ENCODE peak calls at places on chromosomes 11 and 22, in seven cellular contexts. B is IMR-90, X is neuronal stem cell, V is mesenchymal stem cell, Y is H1, W is H9, E is mesendoderm. D is an unnamed sample.

GRCh38 chr22:33576205-33576604 is 344.1 kb downstream of the LARGE1 start:
- DNase-seq in B (no peak), X (no peak), V (no peak), Y (no peak), W (no peak), E (no peak), D (no peak)

GRCh38 chr22:43060213-43060612 is 29.0 kb downstream of the TTLL1 start:
- DNase-seq in B (no peak), X (peak), V (peak), Y (peak), W (peak), E (peak), D (peak)

GRCh38 chr11:113082501-113082900 is 121.3 kb downstream of the NCAM1 start:
- DNase-seq in B (no peak), X (no peak), V (no peak), Y (no peak), W (no peak), E (no peak), D (no peak)

GRCh38 chr22:38401336-38402084 is 53.5 kb downstream of the KCNJ4 start:
- DNase-seq in B (no peak), X (no peak), V (no peak), Y (no peak), W (peak), E (no peak), D (no peak)

GRCh38 chr11:18615628-18616392 is 16.2 kb downstream of the MISFA start:
- DNase-seq in B (peak), X (no peak), V (no peak), Y (no peak), W (no peak), E (no peak), D (peak)

GRCh38 chr11:78927511-78927910 is 352.8 kb upstream of the NARS2 start:
- DNase-seq in B (no peak), X (no peak), V (no peak), Y (no peak), W (no peak), E (no peak), D (no peak)

GRCh38 chr22:50486561-50487289 is at the start of gene MIOX:
- DNase-seq in B (no peak), X (no peak), V (no peak), Y (no peak), W (no peak), E (no peak), D (peak)

GRCh38 chr22:37095113-37095512 is 14.4 kb downstream of the TMPRSS6 start:
- DNase-seq in B (no peak), X (no peak), V (no peak), Y (no peak), W (no peak), E (no peak), D (no peak)

GRCh38 chr11:44607324-44607962 is 42.0 kb downstream of the CD82 start:
- DNase-seq in B (peak), X (no peak), V (peak), Y (no peak), W (no peak), E (no peak), D (no peak)

GRCh38 chr11:7252683-7253213 is 1.0 kb downstream of the SYT9 start:
- DNase-seq in B (no peak), X (peak), V (no peak), Y (no peak), W (no peak), E (no peak), D (no peak)

GRCh38 chr11:75565221-75565814 is 3.3 kb downstream of the SERPINH1 start:
- DNase-seq in B (peak), X (no peak), V (peak), Y (no peak), W (peak), E (peak), D (peak)

DNA sequence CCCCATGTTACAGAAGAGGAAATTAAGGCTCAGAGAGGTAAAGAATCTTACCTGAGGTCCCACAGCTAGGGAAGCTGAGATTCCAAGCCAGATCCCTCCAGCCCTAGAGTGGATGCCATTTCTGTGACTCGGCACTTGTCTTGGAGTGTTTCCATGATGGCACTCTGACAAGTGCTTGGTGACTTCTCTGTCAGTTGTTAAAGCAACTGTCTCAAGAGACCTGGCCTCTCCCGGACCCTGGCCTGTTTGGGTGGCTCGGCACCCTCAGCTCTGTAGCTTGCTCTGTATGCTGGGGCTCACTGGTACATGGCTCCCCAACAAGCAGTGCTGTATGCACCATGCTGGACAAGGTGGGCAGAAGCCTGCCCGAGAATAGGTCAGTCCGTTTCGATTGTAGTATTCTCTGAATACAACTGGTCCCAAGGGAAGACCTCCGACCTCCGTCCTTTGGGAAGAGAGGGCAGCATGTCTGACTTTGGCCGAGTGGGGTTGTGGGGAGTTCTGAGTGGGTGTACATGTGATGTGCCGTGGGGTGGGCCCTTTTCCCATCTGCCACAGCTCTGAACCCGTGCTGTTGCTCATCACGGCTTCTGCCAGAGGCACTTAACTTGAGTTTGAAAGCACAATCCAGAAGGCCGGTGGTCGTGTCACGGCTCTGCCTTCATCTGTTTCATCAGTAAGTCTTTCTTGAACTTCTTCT is 12.4 kb downstream of the ACO2 start:
- DNase-seq in B (peak), X (no peak), V (no peak), Y (no peak), W (no peak), E (peak), D (peak)
- H2AK5ac ChIP-seq in B (no peak), X (peak), V (no peak), Y (peak), W (no peak), E (no peak), D (no peak)

DNA sequence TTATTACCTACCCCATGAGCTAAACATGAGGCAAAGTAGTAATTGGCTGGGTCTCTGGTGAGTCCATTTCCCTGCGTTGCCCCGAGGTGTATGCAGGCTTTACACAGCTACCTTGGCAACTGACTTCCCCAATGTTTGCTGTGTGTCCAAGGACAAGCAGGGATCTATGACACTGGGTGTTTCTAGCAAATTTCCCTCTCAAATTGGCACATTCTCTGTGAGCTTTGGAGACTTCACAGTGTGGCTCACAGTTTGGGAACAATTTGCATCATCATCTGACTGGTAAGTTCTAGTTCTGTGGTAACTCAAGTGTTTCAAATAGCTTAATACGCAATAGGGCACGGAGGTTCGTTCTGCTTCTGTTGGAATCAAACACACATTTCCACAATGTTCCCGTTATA is 12.5 kb downstream of the NNMT start:
- DNase-seq in B (no peak), X (no peak), V (peak), Y (no peak), W (no peak), E (no peak), D (no peak)
- H3K4ac ChIP-seq in B (no peak), X (no peak), V (no peak), Y (no peak), W (no peak), E (no peak), D (no peak)

GRCh38 chr11:36596880-36597279 is 1.2 kb downstream of the RAG2 start:
- DNase-seq in B (no peak), X (no peak), V (no peak), Y (no peak), W (no peak), E (no peak), D (no peak)
- H2BK5ac ChIP-seq in B (no peak), X (no peak), V (no peak), Y (no peak), W (no peak), E (no peak), D (no peak)

GRCh38 chr11:38095268-38095667 is 1497.2 kb upstream of the RAG2 start:
- DNase-seq in B (no peak), X (no peak), V (no peak), Y (no peak), W (no peak), E (no peak), D (no peak)

GRCh38 chr11:38089728-38090127 is 1491.7 kb upstream of the RAG2 start:
- DNase-seq in B (no peak), X (no peak), V (peak), Y (no peak), W (no peak), E (peak), D (peak)
- H2AK5ac ChIP-seq in B (no peak), X (no peak), V (no peak), Y (no peak), W (no peak), E (no peak), D (no peak)

GRCh38 chr11:105334025-105334714 is 194.6 kb upstream of the CARD18 start:
- DNase-seq in B (no peak), X (no peak), V (no peak), Y (no peak), W (no peak), E (no peak), D (peak)
- H3K4ac ChIP-seq in B (no peak), X (no peak), V (no peak), Y (no peak), W (no peak), E (no peak), D (no peak)

DNA sequence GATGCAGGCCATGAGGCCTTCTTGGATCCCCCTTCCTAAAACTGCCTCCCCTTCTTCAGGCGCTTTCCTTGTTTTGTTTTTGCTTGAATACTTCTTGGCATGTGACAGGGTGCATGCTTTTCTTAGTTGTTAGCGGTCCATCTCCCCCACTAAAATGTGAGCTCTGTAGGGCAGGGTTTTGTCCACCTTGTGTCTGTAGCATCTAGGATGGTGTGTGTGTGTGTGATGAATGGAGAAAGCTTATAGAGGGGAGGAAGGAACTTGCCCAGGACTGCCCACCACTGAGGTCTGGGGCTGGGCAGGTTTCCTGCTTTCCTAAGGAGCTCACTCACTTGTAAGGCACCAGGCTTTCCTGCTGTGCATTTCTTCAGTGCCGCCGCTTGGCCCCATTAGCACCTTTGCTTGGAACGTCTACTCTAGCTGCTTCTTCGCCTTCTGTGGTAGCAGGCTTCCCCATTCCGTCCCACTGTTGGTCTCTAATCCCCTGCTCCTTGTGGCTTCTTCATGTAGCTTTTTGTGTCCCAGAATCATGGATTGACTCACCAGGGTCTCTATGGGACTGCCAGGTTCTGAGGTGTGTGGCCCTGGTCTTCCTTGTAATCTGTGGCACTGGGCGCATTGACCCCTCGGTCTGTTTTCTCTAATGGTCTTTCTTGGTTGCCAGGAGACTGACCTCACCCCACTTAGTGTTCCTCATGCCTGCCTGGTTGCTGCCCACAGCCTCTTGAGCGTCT is 3.3 kb downstream of the DGCR8 start:
- DNase-seq in B (no peak), X (no peak), V (no peak), Y (no peak), W (no peak), E (peak), D (peak)
- H2BK5ac ChIP-seq in B (no peak), X (no peak), V (no peak), Y (no peak), W (no peak), E (no peak), D (no peak)

DNA sequence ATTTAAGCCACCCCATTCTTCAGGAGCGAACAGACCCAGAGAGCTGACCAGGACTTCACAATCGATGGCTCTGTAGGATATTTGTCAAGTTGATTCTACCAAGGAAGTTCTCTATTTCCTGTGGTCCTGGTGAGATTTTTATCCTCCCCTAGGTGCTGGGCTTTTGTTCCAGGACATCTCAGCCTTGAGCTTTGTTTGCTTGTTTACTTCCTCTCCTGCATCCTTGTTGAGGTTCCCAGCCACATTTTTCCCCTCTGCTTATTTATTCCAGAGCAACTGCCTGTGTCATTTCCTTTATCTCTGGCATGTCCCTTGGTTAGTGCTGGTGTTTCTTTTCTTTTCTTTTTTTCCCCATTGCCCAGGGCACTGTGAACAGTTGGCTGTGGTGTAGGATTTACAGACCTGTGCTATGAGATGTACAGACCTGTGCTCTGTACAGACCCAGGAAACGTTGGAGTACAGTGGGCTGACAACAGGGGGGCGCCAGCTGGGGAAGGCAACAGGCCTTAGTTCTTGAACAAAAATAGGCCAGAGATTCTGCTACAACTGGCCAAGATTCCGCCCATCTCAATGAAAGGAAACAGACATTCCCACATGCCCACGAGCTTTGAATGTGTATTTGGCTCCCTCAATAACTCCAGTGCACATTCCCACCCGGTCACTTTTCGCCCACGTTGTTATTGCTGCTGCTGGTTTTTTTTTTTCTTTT is 235.9 kb upstream of the DDI1 start:
- DNase-seq in B (no peak), X (no peak), V (peak), Y (no peak), W (peak), E (peak), D (no peak)
- H2AK5ac ChIP-seq in B (peak), X (no peak), V (peak), Y (no peak), W (no peak), E (no peak), D (no peak)

D was measured in trophoblast cell.